ENCODE peak calls at places on chromosome 20, in seven cellular contexts. C is AG10803, B is hepatocyte, S is cardiac fibroblast, L is HFF-Myc, A is upper lobe of left lung, Q is neural progenitor cell. F is an unnamed sample.

GRCh38 chr20:12166053-12166717 is 248.5 kb downstream of the BTBD3 start:
- DNase-seq in B (peak; percentile 66), L (peak; percentile 55), C (peak; percentile 96), A (peak; percentile 22), S (peak; percentile 93), Q (no peak), F (peak; percentile 88)

GRCh38 chr20:57547250-57547649 is 13.7 kb upstream of the PCK1 start:
- DNase-seq in L (no peak), A (no peak), B (no peak), C (no peak), Q (no peak), S (peak; percentile 18), F (no peak)

GRCh38 chr20:22905667-22906066 is 129.4 kb upstream of the SSTR4 start:
- DNase-seq in S (peak; percentile 55), Q (no peak), L (no peak), B (no peak), A (no peak), C (peak; percentile 70), F (peak; percentile 80)

GRCh38 chr20:38812915-38813573 is 7.5 kb downstream of the PPP1R16B start:
- DNase-seq in B (no peak), A (no peak), L (no peak), S (no peak), C (no peak), Q (no peak), F (no peak)

GRCh38 chr20:10673831-10674683 is at the start of gene JAG1:
- DNase-seq in B (peak; percentile 99), S (peak; percentile 96), Q (peak; percentile 98), A (peak; percentile 97), L (peak; percentile 58), C (peak; percentile 91), F (peak; percentile 93)

GRCh38 chr20:38073307-38074010 is 39.9 kb downstream of the RPRD1B start:
- DNase-seq in C (peak; percentile 98), Q (peak; percentile 64), L (peak; percentile 66), B (peak; percentile 60), A (peak; percentile 71), S (peak; percentile 98), F (peak; percentile 93)

GRCh38 chr20:4152696-4153235 is 137.4 kb upstream of the RNF24 start:
- DNase-seq in S (peak; percentile 47), B (no peak), Q (no peak), C (peak; percentile 29), L (no peak), A (no peak), F (peak; percentile 28)

GRCh38 chr20:58852559-58853271 is at the start of gene GNAS:
- DNase-seq in B (peak; percentile 84), L (no peak), A (peak; percentile 45), C (peak; percentile 49), Q (peak; percentile 91), S (peak; percentile 75), F (peak; percentile 53)

GRCh38 chr20:45822863-45823262 is 4.2 kb downstream of the TNNC2 start:
- DNase-seq in A (peak; percentile 41), Q (no peak), L (no peak), B (no peak), S (peak; percentile 29), C (peak; percentile 27), F (peak; percentile 70)

GRCh38 chr20:19095762-19096161 is 116.7 kb upstream of the SLC24A3 start:
- DNase-seq in L (no peak), Q (peak; percentile 38), A (no peak), C (no peak), S (no peak), B (no peak), F (no peak)

GRCh38 chr20:23524146-23524545 is 33.2 kb downstream of the CST8 start:
- DNase-seq in A (no peak), L (no peak), S (no peak), B (no peak), Q (no peak), C (no peak), F (no peak)

GRCh38 chr20:63230800-63231268 is 4.9 kb upstream of the BIRC7 start:
- DNase-seq in S (peak; percentile 67), Q (peak; percentile 92), C (peak; percentile 68), A (peak; percentile 30), B (peak; percentile 87), L (no peak), F (peak; percentile 61)

GRCh38 chr20:14918981-14919380 is 581.6 kb upstream of the FLRT3 start:
- DNase-seq in Q (no peak), L (peak; percentile 4), B (no peak), A (no peak), S (no peak), C (peak; percentile 20), F (peak; percentile 51)

GRCh38 chr20:57261488-57262243 is 4.8 kb downstream of the BMP7 start:
- DNase-seq in A (no peak), C (no peak), S (no peak), Q (peak; percentile 57), L (no peak), B (no peak), F (no peak)

GRCh38 chr20:63084563-63084927 is 77.8 kb upstream of the BHLHE23 start:
- DNase-seq in S (no peak), B (no peak), C (no peak), L (no peak), Q (no peak), A (no peak), F (no peak)

GRCh38 chr20:53748821-53749402 is 155.3 kb upstream of the ZNF217 start:
- DNase-seq in Q (no peak), B (peak; percentile 58), C (peak; percentile 79), A (no peak), L (no peak), S (peak; percentile 62), F (peak; percentile 74)

GRCh38 chr20:53751394-53752368 is 158.0 kb upstream of the ZNF217 start:
- DNase-seq in C (peak; percentile 45), B (no peak), L (no peak), Q (no peak), A (peak; percentile 22), S (no peak), F (no peak)

GRCh38 chr20:53750827-53751393 is 157.3 kb upstream of the ZNF217 start:
- DNase-seq in L (peak; percentile 91), B (peak; percentile 75), Q (no peak), A (no peak), C (peak; percentile 94), S (peak; percentile 62), F (peak; percentile 82)

GRCh38 chr20:53748176-53748575 is 154.5 kb upstream of the ZNF217 start:
- DNase-seq in Q (no peak), L (no peak), C (no peak), B (no peak), S (no peak), A (no peak), F (no peak)

DNA sequence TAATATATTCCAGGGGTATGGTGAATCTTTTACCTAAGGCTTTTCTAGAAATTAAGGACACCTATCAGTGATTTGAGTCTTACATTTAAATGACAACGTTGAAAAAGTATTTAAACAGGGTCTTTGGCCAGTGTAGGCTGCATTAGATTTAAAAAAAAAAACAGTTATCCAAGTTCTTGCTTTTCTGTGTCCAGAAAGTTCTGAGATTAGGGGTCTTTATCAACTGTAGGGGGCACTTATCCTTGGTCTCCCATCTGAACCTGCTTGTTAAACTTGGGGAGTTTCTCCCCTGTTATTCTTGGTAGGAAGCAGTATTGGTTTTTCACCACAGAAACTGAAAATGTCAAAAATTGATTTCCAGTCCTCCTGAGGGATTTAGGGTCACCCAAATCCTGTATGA is 155.9 kb upstream of the ZNF217 start:
- DNase-seq in C (no peak), A (no peak), L (no peak), Q (no peak), B (no peak), S (no peak), F (no peak)
- TF ChIP-seq CTCF in C (no peak), A (no peak), L (no peak), Q (peak; percentile 17), B (no peak), S (no peak), F (no peak)

GRCh38 chr20:25054995-25055629 is 2.8 kb downstream of the ACSS1 start:
- DNase-seq in A (peak; percentile 17), L (no peak), Q (no peak), S (peak; percentile 51), C (peak; percentile 42), B (no peak), F (peak; percentile 36)

GRCh38 chr20:25053207-25054132 is 4.5 kb downstream of the ACSS1 start:
- DNase-seq in S (peak; percentile 41), Q (no peak), L (no peak), A (peak; percentile 30), B (no peak), C (peak; percentile 82), F (peak; percentile 64)

GRCh38 chr20:25052255-25053206 is 5.4 kb downstream of the ACSS1 start:
- DNase-seq in S (no peak), C (peak; percentile 86), B (no peak), L (no peak), Q (no peak), A (peak; percentile 21), F (no peak)

GRCh38 chr20:25055711-25056492 is 2.0 kb downstream of the ACSS1 start:
- DNase-seq in C (no peak), S (no peak), A (peak; percentile 61), Q (no peak), B (no peak), L (no peak), F (peak; percentile 26)

GRCh38 chr20:25054133-25054820 is 3.7 kb downstream of the ACSS1 start:
- DNase-seq in L (no peak), A (peak; percentile 8), C (no peak), S (no peak), B (no peak), Q (no peak), F (no peak)
- TF ChIP-seq CTCF in L (no peak), A (no peak), C (no peak), S (no peak), B (no peak), Q (no peak), F (no peak)

GRCh38 chr20:35279040-35279439 is 1.1 kb upstream of the MMP24OS start:
- DNase-seq in S (no peak), L (no peak), A (no peak), B (no peak), C (no peak), Q (no peak), F (no peak)
- TF ChIP-seq CTCF in S (no peak), L (no peak), A (no peak), B (no peak), C (no peak), Q (no peak), F (no peak)

GRCh38 chr20:49785851-49786174 is 26.8 kb upstream of the SLC9A8 start:
- DNase-seq in Q (no peak), A (peak; percentile 50), S (no peak), C (no peak), B (no peak), L (no peak), F (no peak)
- TF ChIP-seq CTCF in Q (no peak), A (no peak), S (no peak), C (no peak), B (no peak), L (no peak), F (no peak)

DNA sequence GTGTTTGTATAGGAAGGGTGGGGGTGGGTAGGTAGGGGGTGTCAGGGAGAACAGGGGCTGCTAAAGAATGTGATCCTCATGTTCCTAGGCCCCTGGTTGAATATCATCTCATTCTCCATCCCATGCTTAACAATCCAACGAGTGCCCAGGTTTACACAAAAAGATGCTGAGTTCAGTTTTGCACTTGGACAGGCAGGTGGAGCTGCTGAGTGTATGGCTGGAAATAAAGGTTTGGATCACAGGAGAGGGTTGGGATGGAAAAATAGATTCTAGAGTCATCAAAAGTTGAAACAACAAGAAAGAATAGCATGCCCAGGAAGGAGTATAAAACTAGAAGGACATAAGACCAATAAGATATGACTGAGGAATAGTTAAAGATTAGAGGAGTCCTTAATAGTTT is 14.2 kb downstream of the CHD6 start:
- DNase-seq in Q (no peak), S (no peak), A (no peak), L (no peak), B (no peak), C (no peak), F (no peak)
- TF ChIP-seq CTCF in Q (no peak), S (peak; percentile 19), A (no peak), L (no peak), B (no peak), C (no peak), F (no peak)

F was measured in foreskin fibroblast.